ENCODE peak calls at places on chromosomes 1 and 21, in four cellular contexts. One of them, this sample, is unnamed.

GRCh38 chr1:159168043-159168442 is 3.4 kb upstream of the CADM3 start:
- DNase-seq in GM12891: no peak
- DNase-seq in SK-N-SH: no peak
- DNase-seq in HepG2: no peak
- DNase-seq in this sample: no peak

GRCh38 chr21:43362928-43363314 is 64.0 kb downstream of the SIK1 start:
- DNase-seq in GM12891: no peak
- DNase-seq in SK-N-SH: no peak
- DNase-seq in HepG2: no peak
- DNase-seq in this sample: no peak

GRCh38 chr1:56062625-56063024 is 516.7 kb downstream of the PLPP3 start:
- DNase-seq in GM12891: no peak
- DNase-seq in SK-N-SH: no peak
- DNase-seq in HepG2: no peak
- DNase-seq in this sample: no peak

GRCh38 chr1:55250399-55251075 is 35.4 kb upstream of the USP24 start:
- DNase-seq in GM12891: no peak
- DNase-seq in SK-N-SH: no peak
- DNase-seq in HepG2: no peak
- DNase-seq in this sample: no peak

GRCh38 chr1:102566182-102566581 is 542.1 kb downstream of the COL11A1 start:
- DNase-seq in GM12891: no peak
- DNase-seq in SK-N-SH: no peak
- DNase-seq in HepG2: no peak
- DNase-seq in this sample: no peak

GRCh38 chr1:33060579-33061083 is 20.3 kb upstream of the AZIN2 start:
- DNase-seq in GM12891: no peak
- DNase-seq in SK-N-SH: no peak
- DNase-seq in HepG2: no peak
- DNase-seq in this sample: no peak

GRCh38 chr1:168293372-168293771 is 12.7 kb downstream of the TBX19 start:
- DNase-seq in GM12891: no peak
- DNase-seq in SK-N-SH: no peak
- DNase-seq in HepG2: no peak
- DNase-seq in this sample: no peak

GRCh38 chr1:66494488-66494887 is 39.5 kb upstream of the SGIP1 start:
- DNase-seq in GM12891: no peak
- DNase-seq in SK-N-SH: no peak
- DNase-seq in HepG2: no peak
- DNase-seq in this sample: no peak

GRCh38 chr1:151368745-151369610 is 3.5 kb downstream of the SELENBP1 start:
- DNase-seq in GM12891: no peak
- DNase-seq in SK-N-SH: no peak
- DNase-seq in HepG2: no peak
- DNase-seq in this sample: no peak

GRCh38 chr21:33011462-33011861 is 14.3 kb upstream of the OLIG2 start:
- DNase-seq in GM12891: no peak
- DNase-seq in SK-N-SH: no peak
- DNase-seq in HepG2: peak
- DNase-seq in this sample: no peak

GRCh38 chr1:115755436-115756370 is 12.8 kb downstream of the CASQ2 start:
- DNase-seq in GM12891: no peak
- DNase-seq in SK-N-SH: no peak
- DNase-seq in HepG2: no peak
- DNase-seq in this sample: no peak

GRCh38 chr1:9843576-9843945 is 19.8 kb upstream of the CLSTN1 start:
- DNase-seq in GM12891: no peak
- DNase-seq in SK-N-SH: peak
- DNase-seq in HepG2: no peak
- DNase-seq in this sample: no peak

GRCh38 chr1:167617100-167617949 is 12.7 kb upstream of the RCSD1 start:
- DNase-seq in GM12891: no peak
- DNase-seq in SK-N-SH: no peak
- DNase-seq in HepG2: no peak
- DNase-seq in this sample: no peak

GRCh38 chr21:28975401-28975800 is 17.3 kb downstream of the LTN1 start:
- DNase-seq in GM12891: no peak
- DNase-seq in SK-N-SH: no peak
- DNase-seq in HepG2: no peak
- DNase-seq in this sample: no peak

GRCh38 chr1:150535511-150536281 is 13.5 kb upstream of the ADAMTSL4 start:
- DNase-seq in GM12891: no peak
- DNase-seq in SK-N-SH: no peak
- DNase-seq in HepG2: no peak
- DNase-seq in this sample: no peak

GRCh38 chr21:20997308-20997632 is 939 bp upstream of the NCAM2 start:
- DNase-seq in GM12891: no peak
- DNase-seq in SK-N-SH: peak
- DNase-seq in HepG2: no peak
- DNase-seq in this sample: no peak

GRCh38 chr1:117658676-117659075 is 52.8 kb downstream of the TENT5C start:
- DNase-seq in GM12891: no peak
- DNase-seq in SK-N-SH: no peak
- DNase-seq in HepG2: no peak
- DNase-seq in this sample: no peak

GRCh38 chr1:194076646-194077045 is 890.2 kb upstream of the B3GALT2 start:
- DNase-seq in GM12891: no peak
- DNase-seq in SK-N-SH: no peak
- DNase-seq in HepG2: no peak
- DNase-seq in this sample: no peak

DNA sequence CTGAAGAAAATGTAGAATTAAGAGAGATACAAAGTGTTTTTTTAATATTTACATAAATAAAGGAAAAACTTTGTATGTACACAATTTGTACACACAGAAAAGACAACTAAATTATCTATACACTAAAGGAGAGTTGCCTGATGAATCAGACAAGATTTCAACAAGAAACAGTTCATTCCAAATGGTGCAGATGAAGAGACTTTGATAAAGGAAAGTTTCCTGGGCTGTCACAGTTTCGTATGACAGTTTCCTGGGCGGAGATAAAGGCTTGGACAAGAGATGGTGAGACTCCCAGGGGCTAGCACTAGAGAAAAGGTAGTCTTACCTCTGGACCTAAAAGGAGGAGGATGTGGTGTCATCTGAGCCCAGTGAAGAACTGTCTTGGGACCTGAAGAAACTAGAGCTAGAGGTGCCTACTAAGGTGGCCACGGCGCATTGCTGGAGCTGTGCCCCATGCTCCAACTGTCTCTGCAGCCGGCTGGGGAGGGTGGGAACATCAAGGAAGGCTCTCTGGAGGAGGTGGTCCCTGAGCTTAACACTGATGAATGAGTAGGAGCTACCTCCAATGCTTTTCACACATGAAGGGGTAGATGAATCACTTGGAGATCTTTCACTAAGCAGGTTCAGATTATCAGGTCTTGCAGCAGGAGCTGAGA is 32.2 kb downstream of the ETS2 start:
- DNase-seq in GM12891: no peak
- DNase-seq in SK-N-SH: no peak
- DNase-seq in HepG2: no peak
- DNase-seq in this sample: no peak
- TF ChIP-seq TAF1 in GM12891: no peak
- TF ChIP-seq TAF1 in SK-N-SH: no peak
- TF ChIP-seq TAF1 in HepG2: no peak
- TF ChIP-seq TAF1 in this sample: no peak

DNA sequence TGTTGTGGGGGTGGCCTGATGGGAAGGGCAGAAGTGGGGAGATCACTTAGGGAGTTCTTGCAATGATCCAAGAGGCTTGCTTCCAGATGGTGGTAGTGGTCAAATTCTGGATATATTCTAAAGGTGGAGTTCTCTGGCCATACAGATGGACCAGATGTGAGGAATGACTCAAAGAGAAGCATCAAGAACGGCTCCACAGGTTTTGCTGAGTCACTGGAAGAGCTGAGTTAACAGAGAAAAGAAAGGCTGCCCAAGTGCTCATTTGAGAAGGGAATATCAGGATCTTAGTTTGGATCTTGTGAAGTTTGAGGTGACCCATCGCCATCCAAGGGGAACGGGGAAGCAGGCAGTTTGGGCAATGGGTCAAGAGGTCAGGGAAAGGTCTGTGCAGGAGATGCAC is 192.9 kb upstream of the GALNT2 start:
- DNase-seq in GM12891: no peak
- DNase-seq in SK-N-SH: no peak
- DNase-seq in HepG2: no peak
- DNase-seq in this sample: no peak
- TF ChIP-seq TAF1 in GM12891: no peak
- TF ChIP-seq TAF1 in SK-N-SH: no peak
- TF ChIP-seq TAF1 in HepG2: no peak
- TF ChIP-seq TAF1 in this sample: no peak

GRCh38 chr1:26784023-26784871 is 3.5 kb upstream of the PIGV start:
- DNase-seq in GM12891: no peak
- DNase-seq in SK-N-SH: no peak
- DNase-seq in HepG2: peak
- DNase-seq in this sample: no peak
- TF ChIP-seq TAF1 in GM12891: no peak
- TF ChIP-seq TAF1 in SK-N-SH: no peak
- TF ChIP-seq TAF1 in HepG2: no peak
- TF ChIP-seq TAF1 in this sample: no peak

GRCh38 chr1:187465441-187465840 is 636.7 kb downstream of the PLA2G4A start:
- DNase-seq in GM12891: no peak
- DNase-seq in SK-N-SH: no peak
- DNase-seq in HepG2: no peak
- DNase-seq in this sample: no peak
- TF ChIP-seq TAF1 in GM12891: no peak
- TF ChIP-seq TAF1 in SK-N-SH: no peak
- TF ChIP-seq TAF1 in HepG2: no peak
- TF ChIP-seq TAF1 in this sample: no peak

DNA sequence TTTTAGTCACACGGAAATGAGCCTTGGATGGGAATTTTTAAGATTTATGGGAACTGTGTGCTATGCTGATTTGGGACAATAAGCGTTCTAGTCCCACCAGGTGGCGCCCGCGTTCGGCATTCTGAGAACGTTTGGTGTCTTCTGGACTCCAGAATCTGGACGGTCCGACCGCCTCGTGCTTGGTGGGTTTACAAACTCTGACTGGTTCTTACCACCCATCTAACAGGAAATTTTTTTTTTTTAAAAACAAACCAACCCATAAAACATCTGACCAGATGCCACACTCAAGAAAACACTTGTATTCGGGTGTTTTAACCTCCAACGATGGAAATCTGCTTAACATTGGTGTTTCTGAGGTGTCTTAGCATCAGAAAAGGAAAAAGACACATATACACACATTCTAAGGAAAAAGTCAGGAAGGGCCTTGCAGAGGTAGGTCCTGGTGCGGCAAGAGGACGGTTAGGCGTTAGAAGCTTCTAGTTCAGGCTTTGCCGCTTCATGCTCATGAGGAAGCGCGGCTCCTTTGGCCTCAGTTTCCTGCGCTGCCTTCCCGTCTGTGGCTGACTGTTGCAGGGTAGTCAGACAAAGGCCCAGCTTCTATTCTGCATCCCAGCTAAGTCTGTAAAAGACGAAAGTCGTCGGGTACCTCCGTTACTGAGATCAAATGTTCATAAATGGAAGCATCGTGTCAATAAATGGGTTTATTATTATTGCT is 814 bp upstream of the DYRK3 start:
- DNase-seq in GM12891: no peak
- DNase-seq in SK-N-SH: peak
- DNase-seq in HepG2: peak
- DNase-seq in this sample: no peak
- TF ChIP-seq TAF1 in GM12891: no peak
- TF ChIP-seq TAF1 in SK-N-SH: no peak
- TF ChIP-seq TAF1 in HepG2: no peak
- TF ChIP-seq TAF1 in this sample: no peak

GRCh38 chr1:60956520-60956919 is 125.8 kb upstream of the NFIA start:
- DNase-seq in GM12891: no peak
- DNase-seq in SK-N-SH: no peak
- DNase-seq in HepG2: no peak
- DNase-seq in this sample: no peak
- TF ChIP-seq TAF1 in GM12891: no peak
- TF ChIP-seq TAF1 in SK-N-SH: no peak
- TF ChIP-seq TAF1 in HepG2: no peak
- TF ChIP-seq TAF1 in this sample: no peak